ENCODE peak calls at places on chromosomes 5 and 9, in four cellular contexts. Q is cardiac muscle cell, X is A549, H is lung. O is an unnamed sample.

GRCh38 chr5:10319202-10319851 is 11.6 kb upstream of the CMBL start:
- DNase-seq in Q (peak; percentile 84), X (no peak), H (no peak), O (no peak)

GRCh38 chr5:119327018-119327417 is 28.8 kb upstream of the TNFAIP8 start:
- DNase-seq in Q (no peak), X (no peak), H (no peak), O (no peak)

GRCh38 chr5:6302099-6302498 is 76.2 kb downstream of the MED10 start:
- DNase-seq in Q (no peak), X (no peak), H (no peak), O (no peak)

GRCh38 chr9:115162946-115163345 is 45.0 kb upstream of the TNC start:
- DNase-seq in Q (no peak), X (no peak), H (no peak), O (no peak)

GRCh38 chr9:27634879-27635278 is 61.6 kb upstream of the C9orf72 start:
- DNase-seq in Q (no peak), X (no peak), H (no peak), O (no peak)

GRCh38 chr5:76604838-76605237 is 18.4 kb downstream of the F2RL2 start:
- DNase-seq in Q (peak; percentile 51), X (no peak), H (no peak), O (no peak)

GRCh38 chr5:82234880-82235279 is 43.3 kb downstream of the RPS23 start:
- DNase-seq in Q (no peak), X (no peak), H (no peak), O (no peak)

GRCh38 chr5:169052207-169052606 is 248.7 kb downstream of the SLIT3 start:
- DNase-seq in Q (no peak), X (no peak), H (no peak), O (no peak)

GRCh38 chr5:73989956-73990355 is 364.0 kb downstream of the ARHGEF28 start:
- DNase-seq in Q (no peak), X (no peak), H (no peak), O (no peak)

GRCh38 chr9:111866976-111867375 is 29.6 kb upstream of the UGCG start:
- DNase-seq in Q (peak; percentile 78), X (peak; percentile 36), H (no peak), O (no peak)

GRCh38 chr5:10030219-10030831 is 219.4 kb downstream of the ATPSCKMT start:
- DNase-seq in Q (peak; percentile 73), X (peak; percentile 20), H (peak; percentile 36), O (no peak)

GRCh38 chr5:142945321-142945720 is 175.1 kb downstream of the ARHGAP26 start:
- DNase-seq in Q (no peak), X (no peak), H (no peak), O (no peak)

GRCh38 chr9:116390306-116391228 is 237.0 kb downstream of the PAPPA start:
- DNase-seq in Q (no peak), X (no peak), H (no peak), O (no peak)

GRCh38 chr9:131180454-131180853 is 55.1 kb downstream of the NUP214 start:
- DNase-seq in Q (peak; percentile 86), X (no peak), H (no peak), O (no peak)

GRCh38 chr9:37027582-37028424 is 6.3 kb downstream of the PAX5 start:
- DNase-seq in Q (peak; percentile 97), X (peak; percentile 94), H (peak; percentile 82), O (peak; percentile 98)

GRCh38 chr9:114033397-114034103 is 44.5 kb downstream of the AMBP start:
- DNase-seq in Q (peak; percentile 32), X (peak; percentile 13), H (peak; percentile 26), O (no peak)

GRCh38 chr5:122585111-122585415 is 189.8 kb upstream of the SNX2 start:
- DNase-seq in Q (no peak), X (no peak), H (no peak), O (no peak)

GRCh38 chr9:29213374-29214161 is 1640.3 kb upstream of the C9orf72 start:
- DNase-seq in Q (no peak), X (peak; percentile 33), H (no peak), O (peak; percentile 64)

GRCh38 chr5:139639619-139640431 is 8.3 kb upstream of the CXXC5 start:
- DNase-seq in Q (no peak), X (no peak), H (no peak), O (peak; percentile 90)

GRCh38 chr5:169956756-169957155 is 23.5 kb downstream of the INSYN2B start:
- DNase-seq in Q (peak; percentile 88), X (no peak), H (no peak), O (no peak)

GRCh38 chr5:9956725-9957124 is 293.0 kb downstream of the ATPSCKMT start:
- DNase-seq in Q (peak; percentile 14), X (no peak), H (no peak), O (no peak)

GRCh38 chr9:102461441-102461840 is 533.7 kb upstream of the CYLC2 start:
- DNase-seq in Q (no peak), X (no peak), H (no peak), O (no peak)

GRCh38 chr9:108515856-108516255 is 339.9 kb downstream of the ACTL7B start:
- DNase-seq in Q (no peak), X (no peak), H (no peak), O (no peak)

GRCh38 chr5:54844905-54845566 is 140.4 kb downstream of the ESM1 start:
- DNase-seq in Q (peak; percentile 79), X (peak; percentile 35), H (no peak), O (no peak)

GRCh38 chr5:107958861-107959260 is 288.1 kb upstream of the EFNA5 start:
- DNase-seq in Q (no peak), X (no peak), H (no peak), O (no peak)

GRCh38 chr5:91636351-91636750 is 253.2 kb upstream of the ARRDC3 start:
- DNase-seq in Q (no peak), X (peak; percentile 19), H (no peak), O (no peak)

GRCh38 chr5:98977723-98978122 is 48.9 kb upstream of the CHD1 start:
- DNase-seq in Q (no peak), X (no peak), H (peak; percentile 41), O (peak; percentile 77)

GRCh38 chr9:13424872-13425271 is 145.4 kb upstream of the MPDZ start:
- DNase-seq in Q (no peak), X (no peak), H (no peak), O (no peak)

GRCh38 chr9:85617271-85617670 is 124.5 kb downstream of the AGTPBP1 start:
- DNase-seq in Q (no peak), X (no peak), H (no peak), O (no peak)

GRCh38 chr9:99921875-99922710 is 15.6 kb downstream of the STX17 start:
- DNase-seq in Q (no peak), X (no peak), H (no peak), O (no peak)

GRCh38 chr5:137306903-137307302 is 192.2 kb downstream of the SPOCK1 start:
- DNase-seq in Q (no peak), X (peak; percentile 37), H (no peak), O (no peak)

GRCh38 chr9:120755827-120756434 is 37.3 kb downstream of the FBXW2 start:
- DNase-seq in Q (peak; percentile 55), X (peak; percentile 47), H (peak; percentile 62), O (no peak)

GRCh38 chr9:36995927-36996471 is 38.1 kb downstream of the PAX5 start:
- DNase-seq in Q (peak; percentile 81), X (peak; percentile 68), H (no peak), O (peak; percentile 84)

GRCh38 chr9:138101444-138102234 is 224.1 kb downstream of the CACNA1B start:
- DNase-seq in Q (no peak), X (no peak), H (no peak), O (no peak)

GRCh38 chr5:50553560-50553984 is 112.5 kb upstream of the EMB start:
- DNase-seq in Q (no peak), X (peak; percentile 0), H (peak; percentile 42), O (no peak)

GRCh38 chr9:10366171-10366779 is 246.5 kb downstream of the PTPRD start:
- DNase-seq in Q (peak; percentile 40), X (peak; percentile 29), H (no peak), O (no peak)

GRCh38 chr9:129346046-129346445 is 168.0 kb upstream of the IER5L start:
- DNase-seq in Q (no peak), X (no peak), H (no peak), O (peak; percentile 7)
- H3K27ac ChIP-seq in Q (no peak overlapping the region), X (peak overlapping the region; percentile 99), H (peak overlapping the region; percentile 57), O (no peak overlapping the region)

GRCh38 chr5:77957-78804 is 13.8 kb upstream of the PLEKHG4B start:
- DNase-seq in Q (peak; percentile 20), X (peak; percentile 73), H (no peak), O (no peak)
- TF ChIP-seq CTCF in Q (peak; percentile 35), X (peak; percentile 52), H (no peak), O (no peak)

GRCh38 chr9:125477089-125477544 is 215.5 kb downstream of the GAPVD1 start:
- DNase-seq in Q (no peak), X (no peak), H (no peak), O (no peak)
- H3K27ac ChIP-seq in Q (peak overlapping the region; percentile 98), X (no peak overlapping the region), H (no peak overlapping the region), O (no peak overlapping the region)

DNA sequence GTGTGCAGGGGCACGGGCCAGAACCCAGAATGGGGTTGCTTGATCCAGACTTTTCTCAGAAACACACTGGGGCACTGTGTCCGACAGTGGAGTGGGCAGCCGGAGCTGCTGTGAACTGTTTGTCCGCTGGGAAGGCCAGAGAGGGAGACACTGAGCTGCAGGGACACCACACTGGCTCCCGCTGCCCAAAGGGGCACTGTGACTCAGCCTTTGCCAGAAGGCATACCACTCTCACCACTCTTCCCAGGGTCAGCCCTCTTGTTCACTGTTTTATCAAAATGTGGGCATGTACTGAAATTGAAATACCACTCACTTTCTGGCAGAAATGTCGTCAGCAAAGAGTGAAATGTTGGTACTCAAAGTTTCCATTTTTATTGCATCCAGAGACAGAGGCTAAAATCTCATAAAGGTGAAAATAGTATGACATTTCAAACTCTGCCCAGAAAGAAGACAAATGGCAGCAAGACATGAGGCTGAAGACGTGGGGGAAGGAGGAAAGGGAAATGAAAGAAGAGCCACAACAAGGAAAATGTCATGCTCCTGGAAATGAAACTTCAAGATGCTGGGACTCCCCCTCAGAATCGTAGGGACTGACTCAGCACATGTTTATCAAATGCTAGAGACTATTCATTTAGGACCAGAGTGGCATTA is 4.5 kb upstream of the IL7R start:
- DNase-seq in Q (peak; percentile 17), X (peak; percentile 21), H (no peak), O (no peak)
- TF ChIP-seq CTCF in Q (no peak), X (no peak), H (no peak), O (no peak)

DNA sequence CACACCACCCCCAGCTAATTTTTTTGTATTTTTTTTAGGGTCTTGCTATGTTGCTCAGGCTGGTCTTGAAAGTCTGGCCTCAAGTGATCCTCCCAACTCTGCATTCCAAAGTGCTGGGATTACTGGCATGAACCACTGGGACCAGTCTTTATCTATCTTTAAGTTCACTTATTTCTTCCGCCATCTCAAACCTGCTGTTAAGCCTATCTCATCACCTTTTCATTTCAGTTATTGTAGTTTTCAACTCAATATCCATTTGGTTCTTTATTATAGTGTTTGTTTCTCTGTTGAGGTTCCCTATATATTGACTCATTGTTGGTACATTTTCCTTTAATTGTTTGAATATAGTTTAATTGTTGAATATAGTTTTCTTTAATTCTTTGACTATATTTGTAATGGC is 48.1 kb downstream of the GALNT12 start:
- DNase-seq in Q (no peak), X (no peak), H (no peak), O (no peak)
- H3K27ac ChIP-seq in Q (no peak overlapping the region), X (no peak overlapping the region), H (no peak overlapping the region), O (no peak overlapping the region)

GRCh38 chr5:158677490-158677838 is 422.3 kb downstream of the EBF1 start:
- DNase-seq in Q (no peak), X (no peak), H (no peak), O (no peak)
- TF ChIP-seq CTCF in Q (no peak), X (no peak), H (no peak), O (no peak)